ENCODE peak calls at places on chromosomes 16 and 17, in nine cellular contexts. Q, J, P, V, T, U, E, H and R are unnamed samples.

GRCh38 chr17:48610282-48611211 is at the start of gene HOXB7:
- DNase-seq in Q (peak; percentile 68), J (peak; percentile 64), P (no peak), V (no peak), T (peak; percentile 57), U (peak; percentile 56), E (peak; percentile 45), H (peak; percentile 87), R (no peak)

GRCh38 chr16:28534542-28535373 is 4.0 kb downstream of the NUPR1 start:
- DNase-seq in Q (no peak), J (no peak), P (no peak), V (peak; percentile 31), T (no peak), U (no peak), E (no peak), H (no peak), R (no peak)

GRCh38 chr17:62625870-62626200 is 1.6 kb upstream of the MRC2 start:
- DNase-seq in Q (no peak), J (no peak), P (no peak), V (peak; percentile 64), T (no peak), U (no peak), E (no peak), H (no peak), R (peak; percentile 90)

GRCh38 chr17:66675273-66675990 is 159.5 kb upstream of the CACNG5 start:
- DNase-seq in Q (no peak), J (no peak), P (no peak), V (no peak), T (no peak), U (no peak), E (no peak), H (no peak), R (no peak)

GRCh38 chr16:10611825-10612342 is 31.5 kb upstream of the EMP2 start:
- DNase-seq in Q (no peak), J (no peak), P (no peak), V (no peak), T (no peak), U (no peak), E (no peak), H (no peak), R (no peak)

GRCh38 chr17:64565563-64565962 is 58.8 kb downstream of the CEP95 start:
- DNase-seq in Q (no peak), J (no peak), P (no peak), V (no peak), T (no peak), U (no peak), E (no peak), H (no peak), R (no peak)

GRCh38 chr17:27446569-27447301 is 9.5 kb upstream of the KSR1 start:
- DNase-seq in Q (no peak), J (no peak), P (peak; percentile 99), V (peak; percentile 97), T (no peak), U (no peak), E (no peak), H (peak; percentile 67), R (no peak)

GRCh38 chr17:18225562-18226283 is at the start of gene LLGL1:
- DNase-seq in Q (no peak), J (no peak), P (no peak), V (no peak), T (no peak), U (no peak), E (no peak), H (no peak), R (no peak)

GRCh38 chr16:2919511-2920255 is 8.0 kb downstream of the FLYWCH1 start:
- DNase-seq in Q (peak; percentile 51), J (peak; percentile 74), P (peak; percentile 34), V (peak; percentile 53), T (peak; percentile 61), U (peak; percentile 54), E (peak; percentile 43), H (peak; percentile 64), R (peak; percentile 72)

GRCh38 chr17:15341385-15341849 is at the start of gene TEKT3:
- DNase-seq in Q (no peak), J (no peak), P (peak; percentile 20), V (peak; percentile 83), T (no peak), U (no peak), E (no peak), H (peak; percentile 93), R (peak; percentile 27)